ENCODE peak calls at places on chromosomes 6 and 20, in six cellular contexts. Q, M, O, N, Z and I are unnamed samples.
A peak's percentile ranks its signal among the peaks of the same experiment; 100 is the strongest.

GRCh38 chr20:36819662-36820061 is 46.1 kb upstream of the DSN1 start:
- DNase-seq in M (no peak), Q (no peak), N (no peak), O (no peak), Z (peak; percentile 75), I (no peak)

GRCh38 chr20:53643031-53643832 is 49.6 kb upstream of the ZNF217 start:
- DNase-seq in M (no peak), O (peak; percentile 98), Z (peak; percentile 52), Q (peak; percentile 88), N (peak; percentile 63), I (no peak)

GRCh38 chr20:7926767-7927166 is 13.5 kb downstream of the HAO1 start:
- DNase-seq in Q (peak; percentile 51), N (peak; percentile 38), M (no peak), O (no peak), Z (no peak), I (no peak)

GRCh38 chr6:6494677-6495076 is 93.8 kb upstream of the LY86 start:
- DNase-seq in Q (no peak), M (no peak), N (peak; percentile 57), Z (peak; percentile 35), O (no peak), I (peak; percentile 64)

GRCh38 chr6:167683028-167683862 is 143.5 kb upstream of the AFDN start:
- DNase-seq in M (peak; percentile 71), O (peak; percentile 37), Q (peak; percentile 93), N (peak; percentile 85), Z (peak; percentile 38), I (peak; percentile 69)

GRCh38 chr20:61660559-61660958 is 405.1 kb downstream of the TAF4 start:
- DNase-seq in Q (no peak), O (no peak), Z (no peak), M (no peak), N (no peak), I (no peak)

GRCh38 chr20:18001131-18001921 is 32.5 kb downstream of the MGME1 start:
- DNase-seq in N (peak; percentile 71), M (peak; percentile 78), O (peak; percentile 81), Z (peak; percentile 75), Q (peak; percentile 83), I (peak; percentile 86)

GRCh38 chr6:134093007-134093573 is 40.7 kb upstream of the SLC2A12 start:
- DNase-seq in O (peak; percentile 59), Q (no peak), Z (no peak), N (no peak), M (no peak), I (no peak)

GRCh38 chr20:33183292-33183691 is 15.3 kb downstream of the BPIFA2 start:
- DNase-seq in Q (no peak), M (no peak), N (no peak), Z (no peak), O (no peak), I (no peak)

GRCh38 chr20:32523613-32524218 is 61.4 kb downstream of the NOL4L start:
- DNase-seq in O (no peak), Z (no peak), N (no peak), M (no peak), Q (no peak), I (no peak)

GRCh38 chr6:109139109-109139508 is 43.8 kb downstream of the CEP57L1 start:
- DNase-seq in Q (peak; percentile 75), O (peak; percentile 54), M (no peak), Z (no peak), N (no peak), I (no peak)

GRCh38 chr20:50303573-50304500 is 113.2 kb downstream of the CEBPB start:
- DNase-seq in M (peak; percentile 49), O (no peak), Z (peak; percentile 84), N (peak; percentile 87), Q (peak; percentile 84), I (peak; percentile 89)

GRCh38 chr20:50304883-50305635 is 114.4 kb downstream of the CEBPB start:
- DNase-seq in Z (peak; percentile 61), M (peak; percentile 94), O (no peak), N (peak; percentile 83), Q (peak; percentile 94), I (peak; percentile 94)

GRCh38 chr20:50302463-50303041 is 111.9 kb downstream of the CEBPB start:
- DNase-seq in Z (no peak), M (no peak), O (no peak), Q (peak; percentile 79), N (no peak), I (peak; percentile 12)

GRCh38 chr20:50305636-50306477 is 115.2 kb downstream of the CEBPB start:
- DNase-seq in Z (no peak), M (peak; percentile 69), O (peak; percentile 85), Q (no peak), N (peak; percentile 61), I (peak; percentile 64)

DNA sequence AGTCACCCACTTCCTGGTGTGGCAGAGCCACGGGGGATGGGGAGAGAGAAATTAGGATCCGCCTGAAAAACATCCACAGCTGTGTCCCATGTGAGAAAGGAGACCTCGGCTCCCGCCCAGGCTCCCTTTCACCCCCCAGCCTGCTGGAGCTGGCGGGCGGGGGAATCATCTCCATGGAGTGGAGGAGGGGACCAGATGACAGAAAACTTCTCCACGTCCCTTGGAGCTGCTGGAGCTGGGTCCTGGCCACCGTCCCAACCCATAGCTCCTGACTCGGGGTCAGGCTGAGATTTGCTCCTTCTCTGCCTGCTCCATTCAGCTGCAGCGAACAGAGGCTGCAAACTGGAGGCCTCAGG is 113.8 kb downstream of the CEBPB start:
- DNase-seq in Z (no peak), N (peak; percentile 55), Q (peak; percentile 80), M (peak; percentile 61), O (no peak), I (peak; percentile 85)
- H3K4me1 ChIP-seq in Z (peaks cover 73% of the 10 kb centered on the region), N (peaks cover 44% of the 10 kb centered on the region), Q (peaks cover 48% of the 10 kb centered on the region), M (peaks cover 66% of the 10 kb centered on the region), O (peaks cover 66% of the 10 kb centered on the region), I (peaks cover 73% of the 10 kb centered on the region)

GRCh38 chr6:78867020-78867369 is 356 bp upstream of the IRAK1BP1 start:
- DNase-seq in Z (no peak), Q (no peak), O (no peak), M (no peak), N (no peak), I (peak; percentile 52)

GRCh38 chr6:78864957-78865356 is 2.4 kb upstream of the IRAK1BP1 start:
- DNase-seq in N (no peak), M (no peak), O (no peak), Q (no peak), Z (no peak), I (no peak)

GRCh38 chr6:78867370-78868040 is at the start of gene IRAK1BP1:
- DNase-seq in O (peak; percentile 60), N (peak; percentile 91), Z (peak; percentile 82), Q (peak; percentile 85), M (peak; percentile 23), I (peak; percentile 88)

GRCh38 chr6:78863576-78863975 is 3.8 kb upstream of the IRAK1BP1 start:
- DNase-seq in O (no peak), Q (no peak), Z (no peak), M (no peak), N (no peak), I (no peak)

GRCh38 chr6:78861509-78861908 is 5.8 kb upstream of the IRAK1BP1 start:
- DNase-seq in N (no peak), M (no peak), Q (no peak), Z (no peak), O (no peak), I (no peak)
- TF ChIP-seq CTCF in N (no peak), M (no peak), Q (no peak), Z (no peak), O (no peak), I (no peak)

GRCh38 chr6:26271640-26272090 is 93.3 kb upstream of the BTN3A2 start:
- DNase-seq in Q (no peak), N (no peak), M (no peak), Z (no peak), O (no peak), I (no peak)

GRCh38 chr6:26268659-26269402 is 96.2 kb upstream of the BTN3A2 start:
- DNase-seq in N (peak; percentile 68), Z (no peak), O (peak; percentile 83), M (no peak), Q (peak; percentile 81), I (no peak)

GRCh38 chr6:26270903-26271639 is 93.9 kb upstream of the BTN3A2 start:
- DNase-seq in Q (peak; percentile 86), Z (peak; percentile 53), M (no peak), O (peak; percentile 80), N (peak; percentile 89), I (peak; percentile 63)

GRCh38 chr6:26269406-26270120 is 95.4 kb upstream of the BTN3A2 start:
- DNase-seq in Q (no peak), M (no peak), O (no peak), Z (no peak), N (no peak), I (no peak)

DNA sequence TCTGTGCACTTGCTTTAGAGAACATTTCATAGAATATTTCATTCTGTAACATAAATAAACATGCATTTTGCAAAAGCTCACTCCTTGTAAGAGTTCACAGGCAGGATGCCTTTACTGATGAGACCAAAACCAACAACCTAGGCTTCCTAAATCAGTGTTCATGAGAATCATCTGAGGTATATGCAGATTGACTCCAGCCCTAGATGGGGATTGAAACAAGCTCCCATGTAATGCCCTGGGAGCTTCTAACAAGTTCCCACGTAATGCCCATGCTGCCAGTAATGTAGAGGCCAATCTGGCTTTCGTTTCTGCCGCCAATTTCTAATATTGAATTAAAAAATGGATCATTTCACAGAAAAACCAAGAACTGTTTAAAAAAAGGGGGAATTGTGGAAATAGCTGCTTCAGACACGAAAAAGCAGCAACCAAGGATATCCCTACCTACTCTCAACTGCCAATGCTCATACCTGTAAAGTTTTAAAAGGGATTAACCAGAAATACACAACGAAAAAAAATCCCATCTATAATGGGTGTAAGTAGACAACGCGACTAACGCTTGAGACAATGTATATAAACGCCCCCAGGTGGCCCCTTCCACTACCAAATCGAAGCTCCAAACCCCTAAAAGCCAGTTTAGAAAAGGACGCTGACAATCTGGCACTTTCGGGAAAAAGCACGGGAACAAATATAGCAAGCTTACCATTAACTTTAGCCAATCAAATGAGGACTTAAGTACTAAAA is 94.7 kb upstream of the BTN3A2 start:
- DNase-seq in Q (no peak), M (no peak), N (no peak), O (no peak), Z (no peak), I (no peak)
- H3K4me3 ChIP-seq in Q (peak overlapping the region; percentile 85), M (no peak overlapping the region), N (peak overlapping the region; percentile 32), O (peak overlapping the region; percentile 73), Z (no peak overlapping the region), I (no peak overlapping the region)

GRCh38 chr6:71585472-71585871 is 296.9 kb downstream of the OGFRL1 start:
- DNase-seq in Q (no peak), O (no peak), M (no peak), N (no peak), Z (no peak), I (peak; percentile 49)

GRCh38 chr6:71577766-71578165 is 289.2 kb downstream of the OGFRL1 start:
- DNase-seq in N (no peak), Q (no peak), M (no peak), O (no peak), Z (no peak), I (no peak)

GRCh38 chr6:71582820-71583219 is 294.2 kb downstream of the OGFRL1 start:
- DNase-seq in Q (no peak), N (no peak), O (no peak), Z (no peak), M (no peak), I (no peak)

GRCh38 chr6:71584712-71585436 is 296.3 kb downstream of the OGFRL1 start:
- DNase-seq in Q (no peak), N (no peak), M (no peak), O (no peak), Z (no peak), I (peak; percentile 15)

DNA sequence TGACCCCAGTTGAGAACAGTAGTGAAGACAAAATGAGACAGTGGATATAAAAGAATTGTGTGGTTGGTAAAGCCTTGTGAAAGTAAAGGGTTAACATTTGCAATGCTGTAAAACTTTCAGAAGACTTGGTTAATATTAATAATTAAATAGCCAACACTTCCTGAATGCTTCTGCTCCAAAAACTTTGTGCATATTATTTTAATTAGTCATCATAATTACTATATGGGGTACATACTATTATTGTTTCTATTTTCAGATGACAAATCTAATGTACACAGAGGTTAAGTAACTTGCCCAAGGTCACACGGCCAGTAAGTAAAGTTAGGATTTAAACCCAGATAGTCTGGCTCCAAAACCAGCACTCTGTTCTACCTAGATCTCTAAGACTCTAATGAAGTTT is 291.3 kb downstream of the OGFRL1 start:
- DNase-seq in Z (no peak), N (no peak), O (peak; percentile 74), Q (no peak), M (no peak), I (no peak)
- H3K4me1 ChIP-seq in Z (no peaks in the 10 kb centered on the region), N (peaks cover 3% of the 10 kb centered on the region), O (peaks cover 12% of the 10 kb centered on the region), Q (no peaks in the 10 kb centered on the region), M (no peaks in the 10 kb centered on the region), I (no peaks in the 10 kb centered on the region)